ENCODE peak calls at places on chromosomes 6 and 20, in five cellular contexts. F is NCI-H1092 treated with DMSO at 0.1 percent for 48 hours, W is aorta, N is amniotic stem cell, I is nucleus accumbens. Y is an unnamed sample.

GRCh38 chr20:1952737-1953530 is 40.9 kb downstream of the PDYN start:
- DNase-seq in F (no peak), W (no peak), N (no peak), I (no peak), Y (no peak)

GRCh38 chr6:105318660-105319059 is 84.2 kb downstream of the PREP start:
- DNase-seq in F (no peak), W (no peak), N (no peak), I (no peak), Y (no peak)

GRCh38 chr6:56570434-56571359 is 72.0 kb downstream of the DST start:
- DNase-seq in F (peak), W (no peak), N (no peak), I (no peak), Y (no peak)

GRCh38 chr20:845967-846893 is 12.7 kb downstream of the FAM110A start:
- DNase-seq in F (no peak), W (peak), N (no peak), I (no peak), Y (no peak)

GRCh38 chr20:32482251-32483220 is 102.6 kb downstream of the NOL4L start:
- DNase-seq in F (no peak), W (peak), N (no peak), I (no peak), Y (no peak)

GRCh38 chr20:15039088-15039762 is 701.8 kb upstream of the FLRT3 start:
- DNase-seq in F (no peak), W (no peak), N (no peak), I (no peak), Y (no peak)

GRCh38 chr20:44253528-44253927 is 6.4 kb downstream of the GDAP1L1 start:
- DNase-seq in F (no peak), W (peak), N (no peak), I (no peak), Y (no peak)

GRCh38 chr20:34190679-34191090 is 50.5 kb upstream of the ASIP start:
- DNase-seq in F (peak), W (peak), N (peak), I (peak), Y (peak)

GRCh38 chr6:157800420-157801237 is 22.4 kb upstream of the SNX9 start:
- DNase-seq in F (no peak), W (no peak), N (no peak), I (no peak), Y (no peak)